ENCODE peak calls at places on chromosome 4, in seven cellular contexts. J is cardiac muscle cell; A is stimulated activated CD8-positive, alpha-beta memory T cell treated with anti-CD3 and anti-CD28 coated beads, Interleukin-7, amount 100 ng/mL, for 4 hours; X is amygdala; Z is PC-9; S is activated naive CD8-positive, alpha-beta T cell treated with anti-CD3 and anti-CD28 coated beads, Interleukin-2, amount 10 ng/mL, durations not matched to agents 7 days and 5 days; L is dorsolateral prefrontal cortex. P is an unnamed sample.

GRCh38 chr4:103076777-103077347 is 301 bp upstream of the SLC9B2 start:
- DNase-seq in L (no peak), J (no peak), X (no peak), Z (no peak), S (no peak), A (no peak), P (no peak)

GRCh38 chr4:66681962-66682361 is 863.3 kb downstream of the CENPC start:
- DNase-seq in A (no peak), L (no peak), J (peak), X (no peak), S (no peak), Z (no peak), P (no peak)

GRCh38 chr4:54937501-54937900 is 187.9 kb downstream of the KDR start:
- DNase-seq in A (no peak), S (no peak), J (peak), L (no peak), X (no peak), Z (no peak), P (no peak)

GRCh38 chr4:113478032-113478431 is 283.5 kb downstream of the CAMK2D start:
- DNase-seq in Z (no peak), A (no peak), X (no peak), L (no peak), J (no peak), S (no peak), P (no peak)

GRCh38 chr4:2534904-2535385 is 1.5 kb upstream of the FAM193A start:
- DNase-seq in A (no peak), L (no peak), J (no peak), Z (no peak), X (no peak), S (no peak), P (no peak)

GRCh38 chr4:162497564-162498167 is 333.9 kb upstream of the FSTL5 start:
- DNase-seq in A (no peak), S (no peak), Z (no peak), X (no peak), L (no peak), J (peak), P (peak)

GRCh38 chr4:183171484-183172267 is 72.6 kb downstream of the WWC2 start:
- DNase-seq in J (no peak), Z (no peak), X (no peak), L (no peak), A (no peak), S (no peak), P (no peak)

GRCh38 chr4:94011190-94011589 is 182.6 kb downstream of the ATOH1 start:
- DNase-seq in J (no peak), A (no peak), S (no peak), X (no peak), Z (no peak), L (no peak), P (no peak)

GRCh38 chr4:145909773-145910172 is 28.9 kb downstream of the ZNF827 start:
- DNase-seq in Z (peak), L (no peak), X (no peak), J (peak), S (no peak), A (no peak), P (no peak)

GRCh38 chr4:39883645-39884044 is 94.1 kb downstream of the PDS5A start:
- DNase-seq in A (no peak), Z (no peak), L (no peak), S (no peak), X (no peak), J (peak), P (no peak)

GRCh38 chr4:8157496-8157895 is 1.1 kb downstream of the ABLIM2 start:
- DNase-seq in S (no peak), Z (no peak), L (no peak), X (no peak), J (peak), A (no peak), P (no peak)

GRCh38 chr4:169823685-169824084 is 65.9 kb upstream of the HPF1 start:
- DNase-seq in X (no peak), A (no peak), S (peak), L (no peak), Z (no peak), J (peak), P (no peak)

GRCh38 chr4:70902577-70903281 is 560 bp downstream of the MOB1B start:
- DNase-seq in Z (no peak), S (no peak), X (peak), A (no peak), J (peak), L (peak), P (peak)

GRCh38 chr4:58807843-58808605 is 1697.8 kb upstream of the IGFBP7 start:
- DNase-seq in J (no peak), X (no peak), L (no peak), Z (no peak), S (no peak), A (no peak), P (no peak)